ENCODE peak calls at places on chromosomes 16 and 17, in seven cellular contexts. J, Q, O, W, H, T and K are unnamed samples.

GRCh38 chr17:57915980-57916757 is 39.0 kb downstream of the CUEDC1 start:
- DNase-seq in J (no peak), Q (no peak), O (no peak), W (no peak), H (no peak), T (no peak), K (no peak)

GRCh38 chr17:59487161-59487873 is 78.1 kb upstream of the DHX40 start:
- DNase-seq in J (no peak), Q (no peak), O (no peak), W (no peak), H (peak; percentile 13), T (no peak), K (peak; percentile 23)

GRCh38 chr16:84643180-84643583 is 5.1 kb upstream of the KLHL36 start:
- DNase-seq in J (no peak), Q (no peak), O (peak; percentile 56), W (peak; percentile 95), H (peak; percentile 91), T (peak; percentile 69), K (peak; percentile 81)

GRCh38 chr17:44348234-44348987 is 3.3 kb downstream of the GRN start:
- DNase-seq in J (no peak), Q (no peak), O (no peak), W (no peak), H (peak; percentile 50), T (peak; percentile 76), K (no peak)

GRCh38 chr17:50180066-50180465 is 14.3 kb downstream of the SGCA start:
- DNase-seq in J (peak; percentile 60), Q (no peak), O (no peak), W (no peak), H (peak; percentile 18), T (no peak), K (no peak)

GRCh38 chr17:70276931-70277330 is 107.6 kb downstream of the KCNJ2 start:
- DNase-seq in J (no peak), Q (no peak), O (no peak), W (no peak), H (peak; percentile 14), T (no peak), K (no peak)

GRCh38 chr16:9016824-9017223 is 53.1 kb upstream of the USP7 start:
- DNase-seq in J (no peak), Q (no peak), O (no peak), W (no peak), H (no peak), T (no peak), K (no peak)

GRCh38 chr17:17376362-17376761 is 73.2 kb downstream of the NT5M start:
- DNase-seq in J (no peak), Q (peak; percentile 55), O (no peak), W (no peak), H (peak; percentile 79), T (peak; percentile 65), K (no peak)

GRCh38 chr16:3618782-3619166 is 7.4 kb upstream of the SLX4 start:
- DNase-seq in J (no peak), Q (no peak), O (no peak), W (no peak), H (no peak), T (no peak), K (no peak)

GRCh38 chr17:42697108-42697811 is 14.9 kb downstream of the CNTNAP1 start:
- DNase-seq in J (no peak), Q (no peak), O (no peak), W (no peak), H (no peak), T (peak; percentile 42), K (no peak)

GRCh38 chr16:27795992-27796614 is 246.2 kb downstream of the KATNIP start:
- DNase-seq in J (no peak), Q (no peak), O (no peak), W (no peak), H (peak; percentile 50), T (no peak), K (no peak)

GRCh38 chr17:48973806-48974205 is 5.4 kb upstream of the GIP start:
- DNase-seq in J (peak; percentile 10), Q (no peak), O (no peak), W (peak; percentile 37), H (no peak), T (no peak), K (no peak)

GRCh38 chr16:11669380-11670146 is 1.3 kb downstream of the SNN start:
- DNase-seq in J (peak; percentile 83), Q (no peak), O (no peak), W (no peak), H (peak; percentile 44), T (no peak), K (no peak)

GRCh38 chr17:69857412-69857835 is 217.6 kb upstream of the KCNJ16 start:
- DNase-seq in J (no peak), Q (peak; percentile 38), O (peak; percentile 18), W (no peak), H (peak; percentile 93), T (no peak), K (peak; percentile 92)

GRCh38 chr16:30377812-30378235 is 3.2 kb downstream of the MYL11 start:
- DNase-seq in J (no peak), Q (no peak), O (peak; percentile 56), W (peak; percentile 98), H (peak; percentile 86), T (peak; percentile 98), K (no peak)

GRCh38 chr17:38815576-38816193 is 9.4 kb downstream of the CWC25 start:
- DNase-seq in J (no peak), Q (no peak), O (peak; percentile 39), W (no peak), H (peak; percentile 85), T (no peak), K (peak; percentile 56)
- TF ChIP-seq CTCF in J (peak; percentile 65), Q (no peak), O (peak; percentile 41), W (no peak), H (peak; percentile 52), T (no peak), K (peak; percentile 56)

GRCh38 chr17:2282297-2282873 is 21.2 kb downstream of the SMG6 start:
- DNase-seq in J (no peak), Q (no peak), O (no peak), W (no peak), H (peak; percentile 90), T (no peak), K (peak; percentile 87)
- TF ChIP-seq CTCF in J (peak; percentile 86), Q (peak; percentile 71), O (peak; percentile 49), W (peak; percentile 59), H (peak; percentile 56), T (peak; percentile 70), K (peak; percentile 49)

GRCh38 chr16:73027655-73028220 is 20.2 kb downstream of the ZFHX3 start:
- DNase-seq in J (no peak), Q (no peak), O (no peak), W (peak; percentile 53), H (no peak), T (no peak), K (no peak)
- TF ChIP-seq CTCF in J (no peak), Q (no peak), O (no peak), W (no peak), H (no peak), T (no peak), K (no peak)

DNA sequence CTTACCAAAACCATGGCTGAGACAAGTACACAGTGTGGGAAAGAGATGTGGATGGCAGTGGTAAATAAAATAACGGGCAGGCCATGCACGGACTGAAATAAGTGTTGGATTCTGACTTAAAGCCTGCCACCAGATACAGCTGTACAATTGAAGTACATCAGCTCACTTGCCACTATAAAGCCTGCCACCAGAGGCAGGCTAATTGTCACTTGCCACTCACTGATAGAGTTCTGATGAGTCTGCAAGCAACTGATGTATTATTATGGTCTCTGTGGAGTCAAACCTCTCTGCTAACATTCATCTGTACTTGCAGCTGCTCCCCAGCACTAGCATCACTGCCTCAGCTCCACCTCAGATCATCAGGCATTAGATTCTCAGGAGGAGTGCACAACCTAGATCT is 93.0 kb downstream of the CYTH1 start:
- DNase-seq in J (no peak), Q (no peak), O (no peak), W (no peak), H (no peak), T (no peak), K (no peak)
- TF ChIP-seq CTCF in J (peak; percentile 38), Q (no peak), O (no peak), W (no peak), H (no peak), T (no peak), K (no peak)

GRCh38 chr16:81229811-81230210 is 8.7 kb upstream of the BCO1 start:
- DNase-seq in J (no peak), Q (no peak), O (no peak), W (no peak), H (no peak), T (no peak), K (no peak)
- TF ChIP-seq CTCF in J (no peak), Q (no peak), O (no peak), W (no peak), H (no peak), T (no peak), K (no peak)

GRCh38 chr17:27224526-27225315 is 69.2 kb upstream of the WSB1 start:
- DNase-seq in J (no peak), Q (no peak), O (no peak), W (no peak), H (peak; percentile 84), T (no peak), K (no peak)

GRCh38 chr17:27222515-27222914 is 71.4 kb upstream of the WSB1 start:
- DNase-seq in J (no peak), Q (no peak), O (no peak), W (no peak), H (no peak), T (no peak), K (no peak)

GRCh38 chr17:27230996-27231395 is 62.9 kb upstream of the WSB1 start:
- DNase-seq in J (no peak), Q (no peak), O (no peak), W (no peak), H (no peak), T (no peak), K (no peak)

GRCh38 chr17:27232328-27232727 is 61.6 kb upstream of the WSB1 start:
- DNase-seq in J (no peak), Q (no peak), O (no peak), W (no peak), H (no peak), T (no peak), K (no peak)

GRCh38 chr17:27226611-27227234 is 67.2 kb upstream of the WSB1 start:
- DNase-seq in J (no peak), Q (no peak), O (peak; percentile 61), W (no peak), H (peak; percentile 80), T (no peak), K (no peak)
- TF ChIP-seq CTCF in J (no peak), Q (no peak), O (no peak), W (no peak), H (no peak), T (no peak), K (no peak)